ENCODE peak calls at places on chromosomes 2 and 18, in nine cellular contexts. T, U, Z, Y, K, O, Q, B and X are unnamed samples.

GRCh38 chr2:54708584-54709340 is 14.7 kb upstream of the EML6 start:
- DNase-seq in T (no peak), U (peak), Z (peak), Y (no peak), K (peak), O (no peak), Q (no peak), B (peak), X (no peak)

GRCh38 chr18:59446012-59446411 is 86.9 kb upstream of the LMAN1 start:
- DNase-seq in T (no peak), U (no peak), Z (no peak), Y (no peak), K (peak), O (no peak), Q (peak), B (no peak), X (peak)

GRCh38 chr2:178912416-178913056 is 105.3 kb upstream of the TTN start:
- DNase-seq in T (no peak), U (no peak), Z (no peak), Y (no peak), K (no peak), O (no peak), Q (peak), B (no peak), X (no peak)

GRCh38 chr18:80154293-80154692 is 45.2 kb downstream of the ADNP2 start:
- DNase-seq in T (no peak), U (no peak), Z (peak), Y (no peak), K (no peak), O (no peak), Q (peak), B (no peak), X (no peak)

GRCh38 chr2:218397502-218398436 is 1.9 kb upstream of the CTDSP1 start:
- DNase-seq in T (no peak), U (peak), Z (peak), Y (no peak), K (peak), O (peak), Q (peak), B (peak), X (no peak)

GRCh38 chr2:124187948-124188347 is 162.9 kb downstream of the CNTNAP5 start:
- DNase-seq in T (no peak), U (no peak), Z (no peak), Y (no peak), K (no peak), O (no peak), Q (no peak), B (no peak), X (no peak)

GRCh38 chr2:200177971-200178911 is 128.3 kb upstream of the SPATS2L start:
- DNase-seq in T (no peak), U (no peak), Z (no peak), Y (peak), K (no peak), O (no peak), Q (peak), B (no peak), X (peak)

GRCh38 chr2:130827502-130828251 is 9.0 kb upstream of the ARHGEF4 start:
- DNase-seq in T (no peak), U (peak), Z (no peak), Y (no peak), K (no peak), O (no peak), Q (peak), B (no peak), X (peak)

GRCh38 chr2:72325592-72326422 is 178.1 kb upstream of the CYP26B1 start:
- DNase-seq in T (no peak), U (no peak), Z (peak), Y (no peak), K (peak), O (no peak), Q (peak), B (no peak), X (no peak)

GRCh38 chr2:31778153-31778552 is 197.4 kb upstream of the SRD5A2 start:
- DNase-seq in T (no peak), U (no peak), Z (no peak), Y (no peak), K (no peak), O (no peak), Q (no peak), B (no peak), X (no peak)

GRCh38 chr18:36757081-36757480 is 71.7 kb downstream of the TPGS2 start:
- DNase-seq in T (peak), U (no peak), Z (no peak), Y (peak), K (peak), O (peak), Q (peak), B (peak), X (peak)

GRCh38 chr2:7010376-7010775 is 93.2 kb downstream of the RNF144A start:
- DNase-seq in T (no peak), U (no peak), Z (no peak), Y (no peak), K (peak), O (no peak), Q (peak), B (peak), X (peak)

GRCh38 chr18:49071365-49071764 is 120.6 kb upstream of the SMAD7 start:
- DNase-seq in T (no peak), U (no peak), Z (no peak), Y (no peak), K (no peak), O (no peak), Q (no peak), B (no peak), X (no peak)

GRCh38 chr2:81050580-81050979 is 746.0 kb upstream of the LRRTM1 start:
- DNase-seq in T (no peak), U (no peak), Z (no peak), Y (no peak), K (no peak), O (no peak), Q (no peak), B (no peak), X (no peak)

GRCh38 chr2:128440087-128440665 is 121.5 kb upstream of the HS6ST1 start:
- DNase-seq in T (no peak), U (no peak), Z (no peak), Y (no peak), K (no peak), O (no peak), Q (no peak), B (no peak), X (no peak)

GRCh38 chr2:24435391-24436316 is 55.4 kb upstream of the NCOA1 start:
- DNase-seq in T (no peak), U (no peak), Z (no peak), Y (no peak), K (peak), O (peak), Q (peak), B (peak), X (peak)

GRCh38 chr2:118095610-118096009 is 7.3 kb downstream of the INSIG2 start:
- DNase-seq in T (no peak), U (no peak), Z (no peak), Y (no peak), K (no peak), O (no peak), Q (no peak), B (no peak), X (no peak)

GRCh38 chr2:74146929-74147728 is 583 bp downstream of the BOLA3 start:
- DNase-seq in T (no peak), U (no peak), Z (peak), Y (no peak), K (peak), O (no peak), Q (peak), B (no peak), X (no peak)

GRCh38 chr18:43486462-43486861 is 209.2 kb upstream of the SYT4 start:
- DNase-seq in T (no peak), U (no peak), Z (no peak), Y (no peak), K (no peak), O (no peak), Q (no peak), B (no peak), X (no peak)

GRCh38 chr2:161107265-161107664 is 53.0 kb upstream of the TANK start:
- DNase-seq in T (no peak), U (no peak), Z (no peak), Y (no peak), K (no peak), O (no peak), Q (no peak), B (no peak), X (no peak)

GRCh38 chr2:223113161-223113560 is 61.2 kb downstream of the KCNE4 start:
- DNase-seq in T (no peak), U (no peak), Z (no peak), Y (no peak), K (no peak), O (no peak), Q (peak), B (no peak), X (no peak)

GRCh38 chr18:41389936-41390667 is 564.9 kb upstream of the PIK3C3 start:
- DNase-seq in T (no peak), U (no peak), Z (no peak), Y (no peak), K (no peak), O (no peak), Q (no peak), B (no peak), X (no peak)

GRCh38 chr2:133641497-133641896 is 73.2 kb upstream of the NCKAP5 start:
- DNase-seq in T (no peak), U (no peak), Z (peak), Y (no peak), K (peak), O (peak), Q (peak), B (no peak), X (no peak)

GRCh38 chr2:121608367-121608766 is 40.9 kb downstream of the CLASP1 start:
- DNase-seq in T (no peak), U (no peak), Z (no peak), Y (no peak), K (no peak), O (no peak), Q (peak), B (no peak), X (peak)

GRCh38 chr2:31140151-31140550 is 1.9 kb upstream of the GALNT14 start:
- DNase-seq in T (no peak), U (no peak), Z (peak), Y (no peak), K (no peak), O (no peak), Q (no peak), B (no peak), X (no peak)

GRCh38 chr2:158194229-158194628 is 92.6 kb downstream of the UPP2 start:
- DNase-seq in T (no peak), U (no peak), Z (no peak), Y (no peak), K (no peak), O (no peak), Q (no peak), B (no peak), X (no peak)

GRCh38 chr2:119387381-119388129 is 20.8 kb downstream of the DBI start:
- DNase-seq in T (no peak), U (peak), Z (no peak), Y (no peak), K (peak), O (no peak), Q (peak), B (peak), X (peak)

GRCh38 chr2:171237754-171238505 is 77.2 kb upstream of the TLK1 start:
- DNase-seq in T (no peak), U (no peak), Z (no peak), Y (no peak), K (no peak), O (no peak), Q (no peak), B (no peak), X (no peak)

GRCh38 chr2:207895236-207895860 is 125.6 kb upstream of the FZD5 start:
- DNase-seq in T (no peak), U (no peak), Z (no peak), Y (no peak), K (no peak), O (no peak), Q (no peak), B (no peak), X (no peak)

GRCh38 chr2:207897541-207898353 is 127.6 kb downstream of the PLEKHM3 start:
- DNase-seq in T (no peak), U (no peak), Z (no peak), Y (no peak), K (no peak), O (no peak), Q (no peak), B (no peak), X (no peak)

GRCh38 chr2:207898354-207898695 is 127.0 kb downstream of the PLEKHM3 start:
- DNase-seq in T (no peak), U (no peak), Z (no peak), Y (no peak), K (no peak), O (no peak), Q (no peak), B (no peak), X (no peak)

GRCh38 chr2:207892676-207893402 is 123.1 kb upstream of the FZD5 start:
- DNase-seq in T (no peak), U (no peak), Z (peak), Y (no peak), K (no peak), O (no peak), Q (no peak), B (no peak), X (peak)

GRCh38 chr2:207896525-207897295 is 127.0 kb upstream of the FZD5 start:
- DNase-seq in T (no peak), U (no peak), Z (peak), Y (no peak), K (no peak), O (peak), Q (no peak), B (no peak), X (no peak)
- H3K4me3 ChIP-seq in T (no peak), U (no peak), Z (no peak), Y (no peak), K (no peak), O (no peak), Q (no peak), B (no peak), X (no peak)

GRCh38 chr18:47996091-47996541 is 65.7 kb upstream of the SMAD2 start:
- DNase-seq in T (no peak), U (no peak), Z (peak), Y (no peak), K (no peak), O (no peak), Q (no peak), B (no peak), X (no peak)

GRCh38 chr18:47993409-47993808 is 63.0 kb upstream of the SMAD2 start:
- DNase-seq in T (no peak), U (no peak), Z (no peak), Y (no peak), K (no peak), O (no peak), Q (no peak), B (no peak), X (no peak)

GRCh38 chr18:48000701-48001100 is 70.2 kb upstream of the SMAD2 start:
- DNase-seq in T (no peak), U (no peak), Z (no peak), Y (no peak), K (no peak), O (no peak), Q (no peak), B (no peak), X (no peak)

GRCh38 chr18:47999801-48000248 is 69.4 kb upstream of the SMAD2 start:
- DNase-seq in T (no peak), U (no peak), Z (no peak), Y (no peak), K (no peak), O (no peak), Q (no peak), B (no peak), X (no peak)

DNA sequence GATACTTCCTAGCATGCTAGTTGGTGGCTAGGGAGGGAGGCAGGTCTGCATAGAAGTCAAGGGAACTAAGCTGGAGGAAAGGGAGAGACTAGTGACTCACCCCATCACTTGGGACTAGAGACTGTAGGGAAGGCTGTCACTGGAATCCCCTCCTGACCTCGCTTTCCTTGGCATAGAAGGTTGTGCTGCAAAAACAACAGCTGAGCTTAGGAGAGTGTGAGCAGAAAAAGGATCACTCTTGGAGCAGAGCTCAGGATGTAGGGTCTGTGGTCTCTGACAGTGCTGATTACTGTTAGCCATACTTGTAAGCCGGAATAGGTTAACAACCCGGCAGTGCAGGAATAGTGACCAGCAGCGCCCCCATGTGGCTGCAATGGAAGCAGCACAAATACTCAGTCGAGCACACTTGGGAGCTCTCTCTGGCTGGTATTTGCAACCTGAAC is 66.9 kb upstream of the SMAD2 start:
- DNase-seq in T (no peak), U (no peak), Z (peak), Y (no peak), K (no peak), O (no peak), Q (no peak), B (no peak), X (no peak)
- TF ChIP-seq CTCF in T (peak), U (no peak), Z (peak), Y (peak), K (peak), O (peak), Q (peak), B (no peak), X (peak)

GRCh38 chr18:13220326-13220991 is 1.9 kb downstream of the LDLRAD4 start:
- DNase-seq in T (no peak), U (no peak), Z (no peak), Y (no peak), K (peak), O (peak), Q (no peak), B (no peak), X (no peak)

GRCh38 chr18:13217971-13218375 is 587 bp upstream of the LDLRAD4 start:
- DNase-seq in T (no peak), U (peak), Z (peak), Y (no peak), K (no peak), O (no peak), Q (no peak), B (no peak), X (no peak)

GRCh38 chr18:13218376-13219011 is at the start of gene LDLRAD4:
- DNase-seq in T (no peak), U (peak), Z (peak), Y (no peak), K (peak), O (no peak), Q (no peak), B (no peak), X (no peak)

GRCh38 chr18:13219012-13219396 is 444 bp downstream of the LDLRAD4 start:
- DNase-seq in T (no peak), U (no peak), Z (no peak), Y (no peak), K (no peak), O (no peak), Q (no peak), B (no peak), X (no peak)

GRCh38 chr18:13219576-13219975 is 1.0 kb downstream of the LDLRAD4 start:
- DNase-seq in T (no peak), U (no peak), Z (no peak), Y (no peak), K (no peak), O (no peak), Q (no peak), B (no peak), X (no peak)
- H3K4me3 ChIP-seq in T (no peak), U (no peak), Z (no peak), Y (no peak), K (peak), O (no peak), Q (no peak), B (no peak), X (no peak)

GRCh38 chr2:176110975-176111663 is 4.0 kb downstream of the HOXD11 start:
- DNase-seq in T (no peak), U (peak), Z (peak), Y (no peak), K (peak), O (no peak), Q (peak), B (peak), X (no peak)
- TF ChIP-seq CTCF in T (peak), U (peak), Z (peak), Y (peak), K (peak), O (peak), Q (peak), B (peak), X (peak)

GRCh38 chr2:100107440-100107839 is 35.0 kb downstream of the AFF3 start:
- DNase-seq in T (no peak), U (no peak), Z (no peak), Y (no peak), K (no peak), O (no peak), Q (no peak), B (no peak), X (no peak)

GRCh38 chr2:100106460-100106859 is 35.9 kb downstream of the AFF3 start:
- DNase-seq in T (no peak), U (no peak), Z (no peak), Y (no peak), K (peak), O (no peak), Q (peak), B (peak), X (no peak)

GRCh38 chr2:100114011-100114433 is 28.4 kb downstream of the AFF3 start:
- DNase-seq in T (no peak), U (no peak), Z (no peak), Y (no peak), K (no peak), O (no peak), Q (no peak), B (no peak), X (no peak)

GRCh38 chr2:100107911-100108647 is 34.3 kb downstream of the AFF3 start:
- DNase-seq in T (no peak), U (no peak), Z (peak), Y (no peak), K (no peak), O (no peak), Q (no peak), B (no peak), X (no peak)

GRCh38 chr2:100109986-100110980 is 32.1 kb downstream of the AFF3 start:
- DNase-seq in T (no peak), U (no peak), Z (no peak), Y (no peak), K (no peak), O (no peak), Q (no peak), B (no peak), X (no peak)
- H3K4me3 ChIP-seq in T (no peak), U (no peak), Z (no peak), Y (no peak), K (no peak), O (no peak), Q (no peak), B (no peak), X (no peak)